ENCODE peak calls at places on chromosomes 11 and 22, in ten cellular contexts. R is lung, M is fibroblast of mammary gland, B is H7, Y is right lobe of liver, U is mucosa of descending colon, V is H1, O is left ventricle myocardium inferior, W is left lung, T is cardiac muscle cell. A is an unnamed sample.

GRCh38 chr11:32333335-32333991 is 101.9 kb downstream of the WT1 start:
- DNase-seq in R (peak; percentile 74), M (peak; percentile 48), B (peak; percentile 85), Y (peak; percentile 75), U (peak; percentile 55), V (peak; percentile 84), O (peak; percentile 42), W (peak; percentile 63), T (peak; percentile 76), A (peak; percentile 72)

GRCh38 chr22:17893900-17894299 is 119.6 kb upstream of the BID start:
- DNase-seq in R (no peak), M (no peak), B (no peak), Y (no peak), U (peak; percentile 77), V (no peak), O (no peak), W (no peak), T (no peak), A (no peak)

GRCh38 chr22:39946571-39947407 is 13.4 kb upstream of the TMA7B start:
- DNase-seq in R (no peak), M (no peak), B (no peak), Y (no peak), U (no peak), V (no peak), O (no peak), W (no peak), T (no peak), A (no peak)

GRCh38 chr11:33701831-33702230 is 1.2 kb upstream of the C11orf91 start:
- DNase-seq in R (no peak), M (peak; percentile 92), B (no peak), Y (no peak), U (no peak), V (no peak), O (no peak), W (no peak), T (peak; percentile 77), A (no peak)

GRCh38 chr11:89125298-89125697 is 52.4 kb upstream of the TYR start:
- DNase-seq in R (no peak), M (no peak), B (no peak), Y (no peak), U (no peak), V (no peak), O (no peak), W (no peak), T (no peak), A (no peak)

GRCh38 chr11:9697766-9698165 is 33.9 kb downstream of the SWAP70 start:
- DNase-seq in R (no peak), M (no peak), B (no peak), Y (no peak), U (no peak), V (no peak), O (no peak), W (no peak), T (no peak), A (no peak)

GRCh38 chr22:39311592-39312400 is 7.6 kb downstream of the RPL3 start:
- DNase-seq in R (no peak), M (no peak), B (peak; percentile 67), Y (no peak), U (peak; percentile 50), V (peak; percentile 76), O (no peak), W (no peak), T (no peak), A (no peak)

GRCh38 chr11:47532597-47533213 is 20.2 kb downstream of the CELF1 start:
- DNase-seq in R (no peak), M (no peak), B (no peak), Y (no peak), U (no peak), V (no peak), O (no peak), W (no peak), T (peak; percentile 50), A (no peak)

GRCh38 chr11:5923427-5923776 is 18.6 kb upstream of the OR56A3 start:
- DNase-seq in R (no peak), M (no peak), B (no peak), Y (no peak), U (no peak), V (no peak), O (no peak), W (no peak), T (no peak), A (no peak)

GRCh38 chr11:853682-854448 is 11.2 kb downstream of the TSPAN4 start:
- DNase-seq in R (no peak), M (no peak), B (peak; percentile 73), Y (no peak), U (no peak), V (no peak), O (no peak), W (no peak), T (no peak), A (no peak)

GRCh38 chr11:127114035-127114434 is 113.5 kb upstream of the KIRREL3 start:
- DNase-seq in R (no peak), M (no peak), B (no peak), Y (no peak), U (no peak), V (no peak), O (no peak), W (no peak), T (no peak), A (no peak)

GRCh38 chr11:92123540-92123939 is 101.1 kb upstream of the FAT3 start:
- DNase-seq in R (no peak), M (no peak), B (no peak), Y (no peak), U (no peak), V (no peak), O (no peak), W (no peak), T (peak; percentile 57), A (no peak)

GRCh38 chr22:33380789-33381530 is 322.8 kb upstream of the SYN3 start:
- DNase-seq in R (no peak), M (peak; percentile 87), B (no peak), Y (no peak), U (no peak), V (no peak), O (no peak), W (no peak), T (peak; percentile 85), A (no peak)

GRCh38 chr22:48161354-48161753 is 1398.9 kb downstream of the TBC1D22A start:
- DNase-seq in R (no peak), M (no peak), B (no peak), Y (no peak), U (no peak), V (no peak), O (no peak), W (no peak), T (no peak), A (no peak)

GRCh38 chr11:29616611-29617010 is 400.2 kb downstream of the KCNA4 start:
- DNase-seq in R (no peak), M (peak; percentile 29), B (no peak), Y (no peak), U (no peak), V (no peak), O (no peak), W (no peak), T (peak; percentile 51), A (no peak)

DNA sequence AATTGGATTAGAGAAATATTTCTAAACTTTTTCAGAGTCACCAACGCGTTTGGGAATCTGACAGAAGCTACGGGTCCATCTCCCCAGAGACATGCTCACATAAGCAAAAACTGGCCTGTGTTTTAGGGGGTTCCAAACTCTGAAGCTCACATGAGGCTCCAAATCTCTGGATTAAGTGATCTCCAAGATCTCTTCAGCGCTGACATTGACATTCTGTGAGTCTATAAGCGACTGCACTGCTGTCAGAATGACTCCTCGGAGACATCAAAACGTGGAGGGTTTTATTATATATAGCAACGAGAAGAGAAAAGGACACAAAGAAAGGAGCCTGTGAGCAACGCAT is 642 bp upstream of the SIK2 start:
- DNase-seq in R (no peak), M (no peak), B (no peak), Y (no peak), U (no peak), V (no peak), O (no peak), W (no peak), T (no peak), A (no peak)
- H3K4me3 ChIP-seq in R (no peak overlapping the region), M (peak overlapping the region; percentile 49), B (peak overlapping the region; percentile 24), Y (peak overlapping the region; percentile 81), U (no peak overlapping the region), V (peak overlapping the region; percentile 47), O (peak overlapping the region; percentile 84), W (peak overlapping the region; percentile 93), T (no peak overlapping the region), A (peak overlapping the region; percentile 92)

GRCh38 chr11:119886667-119887230 is 157.7 kb upstream of the NECTIN1 start:
- DNase-seq in R (no peak), M (no peak), B (no peak), Y (no peak), U (no peak), V (no peak), O (no peak), W (no peak), T (no peak), A (no peak)
- H3K4me3 ChIP-seq in R (no peak overlapping the region), M (no peak overlapping the region), B (no peak overlapping the region), Y (no peak overlapping the region), U (no peak overlapping the region), V (no peak overlapping the region), O (no peak overlapping the region), W (no peak overlapping the region), T (no peak overlapping the region), A (no peak overlapping the region)

GRCh38 chr22:19773470-19774040 is 13.0 kb downstream of the TBX1 start:
- DNase-seq in R (no peak), M (no peak), B (peak; percentile 36), Y (peak; percentile 47), U (peak; percentile 42), V (no peak), O (no peak), W (no peak), T (no peak), A (no peak)
- H3K4me3 ChIP-seq in R (no peak overlapping the region), M (no peak overlapping the region), B (no peak overlapping the region), Y (no peak overlapping the region), U (no peak overlapping the region), V (no peak overlapping the region), O (no peak overlapping the region), W (no peak overlapping the region), T (no peak overlapping the region), A (no peak overlapping the region)

GRCh38 chr11:2553886-2554285 is 109.1 kb downstream of the KCNQ1 start:
- DNase-seq in R (no peak), M (no peak), B (no peak), Y (peak; percentile 39), U (peak; percentile 8), V (no peak), O (no peak), W (peak; percentile 22), T (no peak), A (peak; percentile 37)
- H3K4me3 ChIP-seq in R (no peak overlapping the region), M (no peak overlapping the region), B (no peak overlapping the region), Y (no peak overlapping the region), U (no peak overlapping the region), V (no peak overlapping the region), O (no peak overlapping the region), W (no peak overlapping the region), T (no peak overlapping the region), A (no peak overlapping the region)